ENCODE peak calls at places on chromosomes 5 and 9, in seven cellular contexts. K is CD4-positive, alpha-beta T cell; E is GM23338; Z is foreskin fibroblast; N is prostate gland; G is colonic mucosa; U is IMR-90. C is an unnamed sample.

GRCh38 chr9:6501526-6502210 is 88.7 kb downstream of the UHRF2 start:
- DNase-seq in G (no peak), E (no peak), K (no peak), N (no peak), Z (no peak), U (no peak), C (no peak)

GRCh38 chr5:147578228-147579024 is 68.6 kb upstream of the DPYSL3 start:
- DNase-seq in N (no peak), Z (peak), G (no peak), U (peak), E (peak), K (no peak), C (no peak)

GRCh38 chr9:112175796-112176315 is 759 bp upstream of the SUSD1 start:
- DNase-seq in E (peak), K (no peak), Z (no peak), U (no peak), G (no peak), N (no peak), C (no peak)

GRCh38 chr5:37172957-37173356 is 76.2 kb downstream of the CPLANE1 start:
- DNase-seq in Z (no peak), U (no peak), G (no peak), K (no peak), N (no peak), E (no peak), C (no peak)

GRCh38 chr9:90795084-90795483 is 6.5 kb upstream of the SYK start:
- DNase-seq in U (no peak), K (no peak), Z (no peak), N (no peak), G (no peak), E (no peak), C (no peak)

GRCh38 chr5:150764530-150764929 is 5.7 kb upstream of the DCTN4 start:
- DNase-seq in U (no peak), Z (no peak), G (no peak), E (no peak), K (no peak), N (no peak), C (no peak)

GRCh38 chr9:130957451-130958203 is 18.6 kb upstream of the FIBCD1 start:
- DNase-seq in K (no peak), E (no peak), G (no peak), U (no peak), Z (no peak), N (no peak), C (no peak)

GRCh38 chr9:99509900-99510299 is 287.8 kb downstream of the SEC61B start:
- DNase-seq in G (no peak), E (no peak), Z (no peak), U (no peak), K (no peak), N (no peak), C (no peak)

GRCh38 chr5:61020415-61020814 is 75.4 kb downstream of the NDUFAF2 start:
- DNase-seq in E (no peak), N (no peak), K (no peak), U (peak), Z (no peak), G (no peak), C (no peak)

GRCh38 chr9:133440884-133441283 is 18.7 kb downstream of the ADAMTS13 start:
- DNase-seq in K (no peak), Z (no peak), U (no peak), G (no peak), E (no peak), N (no peak), C (no peak)

GRCh38 chr5:150461231-150461630 is 11.7 kb upstream of the RPS14 start:
- DNase-seq in E (peak), U (no peak), G (no peak), K (no peak), Z (no peak), N (no peak), C (no peak)

GRCh38 chr5:78647838-78648358 is 674 bp downstream of the LHFPL2 start:
- DNase-seq in U (peak), E (peak), K (no peak), N (peak), G (peak), Z (peak), C (no peak)

GRCh38 chr5:103393131-103393754 is 134.7 kb downstream of the MACIR start:
- DNase-seq in Z (peak), U (no peak), K (no peak), N (no peak), E (peak), G (no peak), C (no peak)

GRCh38 chr9:122386316-122386872 is 15.6 kb downstream of the PTGS1 start:
- DNase-seq in U (no peak), K (no peak), G (no peak), Z (no peak), E (no peak), N (no peak), C (no peak)

GRCh38 chr5:134086943-134087305 is 27.6 kb upstream of the TCF7 start:
- DNase-seq in Z (no peak), K (peak), E (no peak), N (no peak), G (no peak), U (no peak), C (no peak)

GRCh38 chr9:137423810-137424291 is 658 bp downstream of the NOXA1 start:
- DNase-seq in U (no peak), G (peak), Z (no peak), E (peak), K (no peak), N (no peak), C (no peak)

GRCh38 chr5:20660588-20660987 is 672.6 kb upstream of the CDH18 start:
- DNase-seq in E (no peak), N (no peak), U (no peak), G (no peak), Z (no peak), K (no peak), C (no peak)

DNA sequence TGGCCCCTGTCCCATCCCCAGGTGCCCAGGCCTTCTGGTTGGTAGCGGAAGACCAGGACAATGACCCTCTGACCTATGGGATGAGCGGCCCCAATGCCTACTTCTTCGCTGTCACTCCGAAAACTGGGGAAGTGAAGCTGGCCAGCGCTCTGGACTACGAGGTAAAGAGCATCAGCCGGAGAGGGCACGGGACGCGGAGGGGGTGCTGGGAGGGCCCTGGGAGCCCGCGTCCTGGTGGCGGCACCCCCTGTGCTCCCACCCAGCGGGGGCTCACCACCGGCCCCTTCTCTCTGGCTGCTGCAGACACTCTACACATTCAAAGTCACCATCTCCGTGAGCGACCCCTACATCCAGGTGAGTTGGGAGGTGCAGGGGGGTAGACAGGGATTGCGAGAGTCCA is 19.5 kb downstream of the CDHR2 start:
- DNase-seq in Z (no peak), N (no peak), U (no peak), E (no peak), G (no peak), K (no peak), C (no peak)
- TF ChIP-seq CTCF in Z (no peak), N (no peak), U (no peak), E (no peak), G (no peak), K (no peak), C (no peak)

DNA sequence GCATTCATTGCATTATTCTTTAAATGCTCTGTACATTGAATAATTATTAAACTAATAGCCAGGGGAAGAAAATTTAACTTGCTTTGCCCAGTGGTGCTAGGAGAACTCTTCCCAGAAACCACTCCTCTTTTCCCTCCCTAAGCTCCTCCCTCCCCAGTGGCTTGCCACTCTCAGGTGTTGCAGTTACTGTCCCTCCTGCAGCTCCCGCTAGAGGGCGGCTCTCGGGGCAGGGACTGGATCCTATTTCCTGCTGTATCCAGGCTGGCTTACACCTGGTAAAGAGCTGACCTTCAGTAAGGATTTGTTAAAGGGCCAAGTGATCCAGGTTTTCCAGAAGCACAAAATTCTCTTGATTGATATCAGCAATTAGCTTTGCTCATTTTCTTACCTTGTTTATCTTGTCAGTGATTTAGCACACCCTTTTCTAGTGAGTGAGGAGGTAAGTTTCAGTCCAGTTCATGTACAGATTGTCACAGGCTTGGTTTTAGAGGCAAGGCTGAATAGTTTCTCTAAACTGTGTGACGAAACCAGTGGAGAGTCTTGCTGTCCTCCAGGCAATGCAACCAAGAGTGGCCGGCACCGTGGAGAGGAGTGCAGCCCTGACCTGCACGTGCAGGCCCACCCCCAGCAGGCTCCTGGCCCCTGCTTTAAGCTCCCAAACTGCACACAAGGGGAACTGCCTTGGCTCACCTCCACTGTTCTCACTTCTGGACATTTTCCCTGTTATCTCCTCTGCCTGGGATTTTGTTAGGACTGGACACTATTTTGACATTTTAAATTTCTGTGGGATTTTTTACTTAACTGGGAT is 423.8 kb downstream of the SPOCK1 start:
- DNase-seq in K (no peak), Z (no peak), N (peak), E (peak), U (peak), G (peak), C (no peak)
- TF ChIP-seq CTCF in K (no peak), Z (peak), N (peak), E (peak), U (peak), G (peak), C (no peak)

GRCh38 chr5:3179220-3179619 is 416.4 kb upstream of the IRX1 start:
- DNase-seq in Z (no peak), N (no peak), G (no peak), U (no peak), K (no peak), E (peak), C (no peak)

GRCh38 chr5:3180610-3181009 is 415.0 kb upstream of the IRX1 start:
- DNase-seq in G (no peak), U (no peak), Z (no peak), K (no peak), N (no peak), E (peak), C (no peak)

GRCh38 chr5:3182477-3182876 is 413.2 kb upstream of the IRX1 start:
- DNase-seq in U (no peak), Z (no peak), N (no peak), G (no peak), K (no peak), E (no peak), C (no peak)

GRCh38 chr5:3185488-3185887 is 410.1 kb upstream of the IRX1 start:
- DNase-seq in E (no peak), K (no peak), G (no peak), N (no peak), Z (no peak), U (no peak), C (no peak)

DNA sequence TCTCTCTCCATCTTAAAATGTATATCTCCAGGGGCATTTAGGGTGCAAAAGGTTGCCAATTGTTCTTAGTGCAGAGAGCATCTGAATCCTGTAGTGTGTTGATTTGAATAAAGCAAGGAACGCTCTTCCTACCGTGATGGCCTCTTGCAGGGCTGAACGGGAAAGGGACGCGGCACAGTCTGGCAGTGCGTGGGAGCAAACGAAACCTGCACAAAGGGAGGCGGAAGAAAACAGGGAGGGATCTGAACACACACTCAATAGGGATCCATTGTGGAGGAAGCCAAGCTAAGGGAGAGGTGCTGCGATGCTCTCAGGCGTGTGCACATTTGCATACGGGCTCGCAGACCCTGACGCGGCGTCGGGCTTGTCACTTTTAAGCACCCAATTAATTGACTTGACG is 414.0 kb upstream of the IRX1 start:
- DNase-seq in N (no peak), G (no peak), E (peak), U (no peak), K (no peak), Z (no peak), C (no peak)
- TF ChIP-seq CTCF in N (no peak), G (no peak), E (no peak), U (no peak), K (no peak), Z (no peak), C (no peak)

DNA sequence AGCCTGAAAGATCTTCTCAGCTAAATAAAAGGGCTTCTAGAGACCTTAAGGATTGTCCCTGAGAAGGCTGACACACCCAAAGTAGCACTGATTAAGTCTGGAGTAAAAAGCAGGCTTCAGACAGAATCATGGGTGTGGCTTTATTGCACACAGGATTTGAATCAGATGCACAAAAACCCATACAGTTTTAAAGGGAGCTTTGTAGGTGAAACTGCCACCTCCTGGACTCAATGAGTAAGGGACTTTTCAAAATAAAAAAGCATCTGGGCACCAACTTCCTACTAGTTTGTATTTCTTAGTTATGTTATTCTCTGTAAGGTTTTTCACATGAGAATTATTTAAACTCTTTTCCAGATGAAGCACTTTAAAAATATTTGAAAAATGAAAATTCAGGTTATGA is 129.4 kb downstream of the EDIL3 start:
- DNase-seq in Z (no peak), E (peak), U (peak), K (no peak), N (no peak), G (no peak), C (no peak)
- TF ChIP-seq CTCF in Z (peak), E (peak), U (peak), K (no peak), N (no peak), G (no peak), C (no peak)